ENCODE peak calls at places on chromosome X, in ten cellular contexts. H, Y, R, X, J, U, Q, P, T and Z are unnamed samples.

GRCh38 chrX:17654116-17654515 is 83.2 kb upstream of the SCML1 start:
- DNase-seq in X (peak; percentile 17), Y (peak; percentile 54), T (no peak), H (no peak), P (no peak), Q (peak; percentile 0), R (no peak), U (no peak), J (no peak), Z (peak; percentile 64)

GRCh38 chrX:93538575-93538974 is 134.8 kb downstream of the NAP1L3 start:
- DNase-seq in T (no peak), X (no peak), J (no peak), Y (no peak), R (peak; percentile 8), P (peak; percentile 1), H (no peak), Q (no peak), U (no peak), Z (no peak)

GRCh38 chrX:95995600-95995999 is 689.0 kb upstream of the DIAPH2 start:
- DNase-seq in X (no peak), P (no peak), Y (no peak), R (no peak), U (no peak), T (no peak), H (no peak), Q (no peak), J (no peak), Z (no peak)

GRCh38 chrX:45715787-45716186 is 515.1 kb upstream of the DIPK2B start:
- DNase-seq in Q (no peak), X (no peak), Y (no peak), T (no peak), P (no peak), U (peak; percentile 73), J (no peak), H (no peak), R (no peak), Z (no peak)

GRCh38 chrX:93874554-93874953 is 200.5 kb downstream of the FAM133A start:
- DNase-seq in P (no peak), H (no peak), R (peak; percentile 67), X (no peak), J (peak; percentile 4), U (no peak), T (peak; percentile 31), Q (no peak), Y (no peak), Z (no peak)

GRCh38 chrX:26613951-26614350 is 398.0 kb downstream of the MAGEB5 start:
- DNase-seq in U (no peak), H (no peak), T (no peak), X (no peak), J (no peak), Y (no peak), P (no peak), Q (no peak), R (no peak), Z (no peak)

GRCh38 chrX:71144651-71145050 is at the start of gene NLGN3:
- DNase-seq in J (no peak), Q (no peak), P (no peak), T (peak; percentile 49), Y (no peak), H (no peak), X (no peak), R (no peak), U (no peak), Z (no peak)

GRCh38 chrX:54819201-54819600 is 11.7 kb downstream of the MAGED2 start:
- DNase-seq in J (no peak), R (no peak), U (no peak), H (no peak), Q (no peak), P (no peak), Y (no peak), T (no peak), X (no peak), Z (no peak)

GRCh38 chrX:40504801-40505605 is 75.8 kb upstream of the ATP6AP2 start:
- DNase-seq in U (peak; percentile 87), J (no peak), Y (no peak), R (no peak), Q (no peak), T (no peak), P (peak; percentile 26), X (no peak), H (no peak), Z (no peak)

GRCh38 chrX:20218809-20219505 is 47.8 kb downstream of the RPS6KA3 start:
- DNase-seq in R (peak; percentile 50), U (no peak), Q (no peak), T (no peak), J (no peak), X (no peak), P (no peak), Y (no peak), H (no peak), Z (no peak)

GRCh38 chrX:115582035-115582870 is 21.3 kb downstream of the PLS3 start:
- DNase-seq in J (no peak), P (no peak), X (no peak), U (no peak), Y (no peak), H (peak; percentile 18), Q (no peak), R (no peak), T (no peak), Z (no peak)

GRCh38 chrX:110086916-110087484 is 84.1 kb downstream of the TMEM164 start:
- DNase-seq in Q (no peak), Y (no peak), U (peak; percentile 88), X (no peak), T (no peak), P (peak; percentile 8), H (no peak), J (no peak), R (peak; percentile 82), Z (no peak)

GRCh38 chrX:78619829-78620228 is 39.3 kb downstream of the RTL3 start:
- DNase-seq in R (no peak), H (peak; percentile 17), X (no peak), T (no peak), P (no peak), U (no peak), Y (no peak), J (no peak), Q (no peak), Z (no peak)

GRCh38 chrX:38768079-38768478 is 33.2 kb upstream of the MID1IP1 start:
- DNase-seq in P (peak; percentile 34), Y (no peak), J (peak; percentile 15), Q (no peak), R (peak; percentile 54), T (no peak), U (peak; percentile 13), X (peak; percentile 7), H (no peak), Z (no peak)

GRCh38 chrX:128335671-128336070 is 283.5 kb upstream of the ACTRT1 start:
- DNase-seq in J (no peak), R (no peak), H (no peak), Y (no peak), X (no peak), U (no peak), T (no peak), Q (no peak), P (no peak), Z (no peak)

GRCh38 chrX:32448320-32448719 is 763.0 kb downstream of the DMD start:
- DNase-seq in Y (no peak), X (peak; percentile 5), U (no peak), P (peak; percentile 0), H (no peak), R (peak; percentile 88), J (no peak), Q (no peak), T (no peak), Z (no peak)

GRCh38 chrX:45850197-45850774 is 649.6 kb upstream of the DIPK2B start:
- DNase-seq in U (peak; percentile 11), R (no peak), Q (no peak), T (peak; percentile 14), P (peak; percentile 55), J (no peak), Y (peak; percentile 22), H (no peak), X (peak; percentile 21), Z (peak; percentile 46)

GRCh38 chrX:10474510-10474909 is 145.9 kb downstream of the MID1 start:
- DNase-seq in P (no peak), J (no peak), T (no peak), Q (no peak), U (no peak), X (no peak), R (no peak), H (no peak), Y (no peak), Z (no peak)

GRCh38 chrX:107205770-107206696 is at the start of the genes DNAAF6 and NUP62CL:
- DNase-seq in J (peak; percentile 68), T (peak; percentile 82), U (peak; percentile 31), X (peak; percentile 68), Q (peak; percentile 24), P (peak; percentile 90), R (peak; percentile 92), H (peak; percentile 36), Y (peak; percentile 70), Z (peak; percentile 76)

GRCh38 chrX:153963546-153963945 is 8.1 kb downstream of the HCFC1 start:
- DNase-seq in J (no peak), Q (no peak), U (no peak), R (no peak), X (no peak), Y (no peak), H (no peak), P (no peak), T (no peak), Z (no peak)

GRCh38 chrX:153333271-153333670 is 682 bp upstream of the ZNF275 start:
- DNase-seq in Q (no peak), Y (no peak), T (no peak), J (no peak), R (no peak), P (peak; percentile 13), X (no peak), U (peak; percentile 55), H (no peak), Z (no peak)

GRCh38 chrX:72540318-72540717 is 32.3 kb downstream of the HDAC8 start:
- DNase-seq in R (peak; percentile 65), X (no peak), T (no peak), U (peak; percentile 14), Y (no peak), Q (no peak), J (no peak), H (no peak), P (no peak), Z (no peak)

GRCh38 chrX:120504569-120504968 is 35.5 kb upstream of the LAMP2 start:
- DNase-seq in R (no peak), P (no peak), J (no peak), X (no peak), Y (no peak), H (no peak), Q (no peak), T (no peak), U (no peak), Z (no peak)

GRCh38 chrX:17470136-17470535 is 95.1 kb downstream of the NHS start:
- DNase-seq in H (no peak), Y (no peak), U (no peak), Q (no peak), T (no peak), R (peak; percentile 2), X (no peak), J (no peak), P (peak; percentile 22), Z (no peak)

GRCh38 chrX:123920065-123920785 is 41.3 kb upstream of the STAG2 start:
- DNase-seq in Y (no peak), U (peak; percentile 64), H (no peak), T (no peak), X (no peak), R (no peak), J (no peak), P (peak; percentile 37), Q (no peak), Z (no peak)

GRCh38 chrX:151902813-151903591 is 9.7 kb upstream of the MAGEA4 start:
- DNase-seq in T (no peak), U (peak; percentile 88), R (no peak), Y (no peak), J (no peak), H (peak; percentile 26), P (peak; percentile 65), X (no peak), Q (no peak), Z (no peak)